ENCODE peak calls at places on chromosomes 13 and 19, in five cellular contexts. A, S, Z, B and N are unnamed samples.

GRCh38 chr13:36924001-36924400 is 4.0 kb upstream of the SMAD9 start:
- DNase-seq in A (no peak), S (no peak), Z (no peak), B (no peak), N (no peak)

GRCh38 chr13:62846302-62846701 is 1430.7 kb upstream of the PCDH20 start:
- DNase-seq in A (no peak), S (no peak), Z (no peak), B (no peak), N (no peak)

GRCh38 chr19:7859766-7860165 is 14.4 kb downstream of the PRR36 start:
- DNase-seq in A (no peak), S (no peak), Z (no peak), B (no peak), N (no peak)

GRCh38 chr19:10431254-10431942 is 11.1 kb downstream of the PDE4A start:
- DNase-seq in A (no peak), S (peak; percentile 22), Z (peak; percentile 56), B (no peak), N (peak; percentile 73)

GRCh38 chr19:33556261-33556660 is 34.7 kb upstream of the PEPD start:
- DNase-seq in A (no peak), S (no peak), Z (no peak), B (no peak), N (no peak)

GRCh38 chr13:100382787-100383186 is 205.8 kb downstream of the GGACT start:
- DNase-seq in A (no peak), S (peak; percentile 41), Z (no peak), B (no peak), N (no peak)

GRCh38 chr13:97212540-97213146 is 9.5 kb upstream of the MBNL2 start:
- DNase-seq in A (peak; percentile 39), S (peak; percentile 66), Z (no peak), B (no peak), N (no peak)

GRCh38 chr13:109875746-109876145 is 89.4 kb upstream of the IRS2 start:
- DNase-seq in A (no peak), S (no peak), Z (no peak), B (no peak), N (no peak)

GRCh38 chr13:105897575-105897974 is 637.9 kb downstream of the EFNB2 start:
- DNase-seq in A (no peak), S (no peak), Z (no peak), B (no peak), N (no peak)

GRCh38 chr19:530133-531008 is 1.2 kb upstream of the CDC34 start:
- DNase-seq in A (no peak), S (no peak), Z (no peak), B (no peak), N (no peak)

GRCh38 chr19:12092065-12092867 is 27.7 kb downstream of the ZNF844 start:
- DNase-seq in A (peak; percentile 84), S (peak; percentile 79), Z (peak; percentile 93), B (no peak), N (peak; percentile 88)

GRCh38 chr13:98293103-98293502 is 116.0 kb upstream of the RNF113B start:
- DNase-seq in A (no peak), S (no peak), Z (no peak), B (no peak), N (no peak)

GRCh38 chr19:13112555-13112954 is 4.0 kb downstream of the TRMT1 start:
- DNase-seq in A (no peak), S (no peak), Z (no peak), B (no peak), N (no peak)

GRCh38 chr19:2111425-2111824 is 14.7 kb downstream of the IZUMO4 start:
- DNase-seq in A (no peak), S (no peak), Z (no peak), B (no peak), N (no peak)